ENCODE peak calls at places on chromosome 11, in nine cellular contexts. K, Y, I, H, W, V, L, B and U are unnamed samples. For H3K9me3, the result is how much of the 10 kb centered on the place peaks cover.

GRCh38 chr11:30171661-30172060 is 59.2 kb upstream of the FSHB start:
- DNase-seq in K (no peak), Y (no peak), I (no peak), H (no peak), W (no peak), V (no peak), L (no peak), B (no peak), U (no peak)

GRCh38 chr11:48193876-48194275 is 22.7 kb upstream of the OR4B1 start:
- DNase-seq in K (no peak), Y (no peak), I (no peak), H (no peak), W (no peak), V (no peak), L (no peak), B (no peak), U (no peak)

GRCh38 chr11:73951797-73952196 is 971 bp downstream of the DNAJB13 start:
- DNase-seq in K (no peak), Y (no peak), I (no peak), H (no peak), W (no peak), V (no peak), L (no peak), B (no peak), U (no peak)

GRCh38 chr11:108019870-108020540 is 11.3 kb downstream of the CUL5 start:
- DNase-seq in K (no peak), Y (no peak), I (no peak), H (no peak), W (no peak), V (no peak), L (no peak), B (peak), U (no peak)

GRCh38 chr11:121497176-121497995 is 44.6 kb upstream of the SORL1-AS1 start:
- DNase-seq in K (no peak), Y (no peak), I (no peak), H (peak), W (no peak), V (no peak), L (peak), B (no peak), U (no peak)

GRCh38 chr11:133896642-133897330 is 51.5 kb upstream of the SPATA19 start:
- DNase-seq in K (no peak), Y (no peak), I (no peak), H (no peak), W (no peak), V (no peak), L (no peak), B (no peak), U (peak)

GRCh38 chr11:19719960-19720359 is 7.3 kb downstream of the NAV2 start:
- DNase-seq in K (no peak), Y (no peak), I (no peak), H (no peak), W (no peak), V (no peak), L (no peak), B (no peak), U (no peak)

GRCh38 chr11:109971184-109971523 is 122.0 kb upstream of the ZC3H12C start:
- DNase-seq in K (no peak), Y (peak), I (peak), H (peak), W (peak), V (no peak), L (no peak), B (peak), U (no peak)

GRCh38 chr11:27058456-27058855 is 17.8 kb downstream of the BBOX1 start:
- DNase-seq in K (no peak), Y (no peak), I (no peak), H (no peak), W (no peak), V (no peak), L (no peak), B (no peak), U (no peak)

GRCh38 chr11:103433380-103433779 is 324.2 kb downstream of the DYNC2H1 start:
- DNase-seq in K (no peak), Y (no peak), I (no peak), H (no peak), W (no peak), V (no peak), L (no peak), B (no peak), U (no peak)

GRCh38 chr11:7080900-7081299 is 7.9 kb upstream of the RBMXL2 start:
- DNase-seq in K (no peak), Y (no peak), I (no peak), H (no peak), W (no peak), V (no peak), L (no peak), B (no peak), U (no peak)

GRCh38 chr11:82547163-82547560 is 186.5 kb downstream of the FAM181B start:
- DNase-seq in K (no peak), Y (no peak), I (no peak), H (peak), W (no peak), V (no peak), L (no peak), B (no peak), U (no peak)

GRCh38 chr11:43644626-43645299 is 35.8 kb upstream of the HSD17B12 start:
- DNase-seq in K (no peak), Y (no peak), I (peak), H (no peak), W (peak), V (no peak), L (peak), B (no peak), U (no peak)

GRCh38 chr11:118644496-118644895 is 35.0 kb downstream of the TREH start:
- DNase-seq in K (no peak), Y (no peak), I (no peak), H (no peak), W (no peak), V (no peak), L (no peak), B (no peak), U (no peak)

GRCh38 chr11:90856790-90857189 is 633.9 kb upstream of the CHORDC1 start:
- DNase-seq in K (no peak), Y (no peak), I (no peak), H (no peak), W (no peak), V (no peak), L (no peak), B (no peak), U (no peak)

GRCh38 chr11:108959124-108959761 is 294.4 kb downstream of the DDX10 start:
- DNase-seq in K (no peak), Y (no peak), I (no peak), H (no peak), W (no peak), V (no peak), L (no peak), B (no peak), U (no peak)

GRCh38 chr11:102437026-102437425 is 15.5 kb downstream of the TMEM123 start:
- DNase-seq in K (no peak), Y (no peak), I (no peak), H (no peak), W (no peak), V (no peak), L (no peak), B (no peak), U (no peak)

GRCh38 chr11:369336-370018 is at the start of gene B4GALNT4:
- DNase-seq in K (no peak), Y (no peak), I (no peak), H (peak), W (no peak), V (no peak), L (no peak), B (peak), U (no peak)

GRCh38 chr11:65334696-65335295 is 1.1 kb downstream of the DPF2 start:
- DNase-seq in K (no peak), Y (no peak), I (no peak), H (peak), W (peak), V (no peak), L (no peak), B (no peak), U (no peak)

DNA sequence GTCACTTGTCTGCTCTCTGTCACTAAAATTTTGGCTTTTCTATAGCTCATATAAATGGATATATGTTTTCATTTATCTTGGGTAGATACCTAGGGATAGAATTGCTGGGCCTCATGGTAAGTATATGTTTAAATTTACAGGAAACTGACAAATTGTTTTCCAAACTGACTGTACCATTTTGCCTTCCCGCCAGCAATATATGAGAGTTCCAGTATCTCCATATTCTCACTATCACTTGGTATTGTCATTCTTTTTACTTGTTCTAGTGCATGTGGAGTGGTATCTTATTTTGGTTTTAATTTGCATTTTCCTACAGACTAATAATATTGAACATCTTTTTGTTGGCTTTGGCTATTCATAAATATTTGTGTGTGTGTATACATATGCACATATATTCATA is 101.7 kb downstream of the TMEM135 start:
- DNase-seq in K (no peak), Y (no peak), I (no peak), H (no peak), W (no peak), V (no peak), L (no peak), B (no peak), U (no peak)
- H3K9me3 ChIP-seq in K (under half), Y (under half), I (under half), H (under half), W (under half), V (under half), L (under half), B (under half), U (under half)

GRCh38 chr11:62108017-62108750 is 15.6 kb upstream of the INCENP start:
- DNase-seq in K (no peak), Y (peak), I (peak), H (peak), W (peak), V (no peak), L (no peak), B (peak), U (peak)
- TF ChIP-seq CTCF in K (peak), Y (peak), I (peak), H (peak), W (peak), V (peak), L (peak), B (peak), U (peak)

GRCh38 chr11:70872299-70872698 is 380.1 kb downstream of the SHANK2 start:
- DNase-seq in K (no peak), Y (no peak), I (no peak), H (no peak), W (no peak), V (no peak), L (no peak), B (no peak), U (no peak)
- H3K9me3 ChIP-seq in K (under half), Y (under half), I (under half), H (under half), W (under half), V (under half), L (under half), B (under half), U (under half)

GRCh38 chr11:130854483-130854882 is 61.8 kb downstream of the SNX19 start:
- DNase-seq in K (no peak), Y (no peak), I (no peak), H (no peak), W (peak), V (no peak), L (no peak), B (no peak), U (no peak)
- TF ChIP-seq CTCF in K (no peak), Y (no peak), I (no peak), H (no peak), W (no peak), V (no peak), L (no peak), B (no peak), U (no peak)

GRCh38 chr11:54930930-54931329 is 224.3 kb downstream of the OR4A5 start:
- DNase-seq in K (no peak), Y (no peak), I (no peak), H (no peak), W (no peak), V (no peak), L (no peak), B (no peak), U (no peak)

DNA sequence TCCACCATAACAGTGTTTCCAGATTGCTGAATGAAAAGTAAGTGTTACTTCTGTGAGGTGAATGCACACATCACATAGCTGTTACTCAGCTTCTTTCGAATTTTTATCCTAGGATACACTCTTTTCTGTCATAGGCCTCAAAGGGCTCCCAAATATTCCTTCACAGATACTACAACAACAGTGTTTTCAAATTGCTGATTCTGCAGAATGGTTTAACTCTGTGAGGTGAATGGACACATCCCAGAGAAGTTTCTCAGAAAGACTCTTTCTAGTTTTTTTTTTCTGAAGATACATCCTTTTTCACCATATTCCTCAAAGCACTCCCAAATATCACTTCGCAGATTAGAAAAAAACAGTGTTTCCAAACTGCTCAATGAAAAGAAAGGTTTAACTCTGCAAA is 221.1 kb downstream of the OR4A5 start:
- DNase-seq in K (no peak), Y (no peak), I (no peak), H (no peak), W (no peak), V (no peak), L (no peak), B (no peak), U (no peak)
- H3K9me3 ChIP-seq in K (under half), Y (under half), I (under half), H (half or more), W (under half), V (half or more), L (half or more), B (under half), U (half or more)

DNA sequence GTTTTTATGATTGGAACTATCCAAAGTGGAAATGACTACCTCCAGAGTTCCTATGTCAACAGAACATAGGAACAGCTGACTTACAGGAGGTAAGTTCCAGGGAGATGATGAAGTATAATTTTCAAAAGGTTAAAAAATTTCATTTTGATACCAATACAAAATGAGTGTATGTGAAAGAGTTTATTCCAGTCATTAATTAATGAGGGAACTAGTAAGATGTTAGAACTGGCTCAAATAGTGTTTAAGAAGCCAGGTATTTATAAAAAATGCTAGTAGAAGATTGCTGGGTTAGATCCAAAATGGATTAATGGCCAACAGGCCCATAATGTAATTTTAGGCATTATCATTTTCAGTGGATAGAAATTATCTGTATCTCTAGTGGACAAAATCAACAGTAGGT is 227.7 kb upstream of the ZBED5 start:
- DNase-seq in K (no peak), Y (no peak), I (no peak), H (no peak), W (no peak), V (no peak), L (no peak), B (no peak), U (no peak)
- TF ChIP-seq CTCF in K (no peak), Y (no peak), I (no peak), H (no peak), W (no peak), V (no peak), L (no peak), B (no peak), U (no peak)

DNA sequence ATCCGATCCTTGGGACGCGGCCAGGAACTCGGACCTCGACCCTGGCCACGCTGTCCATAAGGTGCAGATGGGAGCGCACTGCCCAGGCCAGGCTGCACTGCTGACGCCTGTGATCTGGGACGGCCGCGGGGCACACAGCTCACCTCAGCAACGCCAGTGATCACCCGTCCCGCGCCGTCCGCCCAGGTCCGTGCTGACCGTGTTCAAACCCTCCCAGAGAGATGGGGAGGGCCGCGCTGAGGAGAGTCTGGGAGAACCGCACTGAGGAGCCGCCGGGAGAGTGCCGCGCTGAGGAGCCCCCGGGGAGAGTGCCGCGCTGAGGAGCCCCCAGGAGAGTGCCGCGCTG is 636 bp downstream of the KCNQ1OT1 start:
- DNase-seq in K (no peak), Y (no peak), I (peak), H (no peak), W (peak), V (no peak), L (peak), B (peak), U (peak)
- H3K9me3 ChIP-seq in K (under half), Y (under half), I (under half), H (under half), W (under half), V (under half), L (under half), B (under half), U (under half)

GRCh38 chr11:124899376-124900145 is 1.9 kb upstream of the ROBO4 start:
- DNase-seq in K (no peak), Y (no peak), I (no peak), H (no peak), W (no peak), V (no peak), L (no peak), B (no peak), U (peak)
- TF ChIP-seq CTCF in K (no peak), Y (no peak), I (no peak), H (peak), W (no peak), V (no peak), L (no peak), B (no peak), U (peak)

DNA sequence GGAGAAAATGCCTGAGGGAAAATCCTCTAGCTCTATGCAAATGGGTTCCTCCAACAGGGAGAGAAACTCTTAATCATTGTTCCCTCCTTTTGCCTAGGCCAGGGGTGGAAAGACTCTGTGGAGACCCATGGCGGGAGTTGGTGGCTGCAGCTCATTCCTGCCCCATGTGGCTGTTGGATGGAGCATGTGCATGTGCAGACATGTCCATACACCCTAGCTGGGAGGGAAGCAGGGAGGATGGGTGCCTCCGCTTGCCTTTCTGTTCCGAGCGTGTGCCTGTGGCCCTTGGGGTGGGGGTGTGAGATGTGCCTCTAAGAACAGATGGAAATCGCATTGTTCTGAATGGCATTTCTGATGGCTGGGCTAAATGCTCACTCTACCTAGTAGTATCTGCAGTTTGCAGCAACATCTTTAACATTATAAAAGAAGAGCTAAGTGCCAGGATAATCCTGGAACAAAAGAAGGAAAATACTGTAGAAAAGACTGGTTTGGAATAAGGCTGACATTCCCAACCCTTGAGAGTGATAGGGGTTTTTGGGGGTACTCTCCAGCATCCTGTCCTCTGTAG is 31.7 kb downstream of the METTL15 start:
- DNase-seq in K (no peak), Y (no peak), I (no peak), H (no peak), W (no peak), V (no peak), L (no peak), B (no peak), U (no peak)
- H3K9me3 ChIP-seq in K (under half), Y (under half), I (under half), H (under half), W (under half), V (under half), L (under half), B (under half), U (under half)